ENCODE peak calls at places on chromosomes 16 and 17, in four cellular contexts. K, R, U and Y are unnamed samples.

GRCh38 chr17:62670202-62670821 is 42.8 kb downstream of the MRC2 start:
- DNase-seq in U (peak), R (no peak), K (no peak), Y (no peak)

GRCh38 chr17:36188891-36189306 is 7.7 kb downstream of the CCL3L1 start:
- DNase-seq in K (no peak), U (no peak), R (peak), Y (peak)

GRCh38 chr17:76107507-76107906 is 3.9 kb upstream of the EXOC7 start:
- DNase-seq in R (peak), U (peak), K (no peak), Y (no peak)

GRCh38 chr16:11627292-11627663 is 40.6 kb upstream of the LITAF start:
- DNase-seq in K (no peak), R (no peak), U (no peak), Y (no peak)

GRCh38 chr17:35243459-35244204 is 760 bp downstream of the SLFN5 start:
- DNase-seq in K (peak), R (peak), U (peak), Y (peak)

GRCh38 chr16:3022208-3022696 is 1.5 kb downstream of the HCFC1R1 start:
- DNase-seq in U (no peak), K (peak), R (no peak), Y (peak)

GRCh38 chr16:24667244-24667764 is 62.1 kb upstream of the TNRC6A start:
- DNase-seq in K (no peak), R (no peak), U (no peak), Y (no peak)

GRCh38 chr17:48296453-48296852 is 133.6 kb downstream of the SKAP1 start:
- DNase-seq in U (no peak), K (no peak), R (no peak), Y (no peak)

GRCh38 chr16:57711-58110 is 4.1 kb downstream of the SNRNP25 start:
- DNase-seq in R (no peak), K (no peak), U (no peak), Y (no peak)

GRCh38 chr17:75831032-75831567 is 13.1 kb downstream of the UNC13D start:
- DNase-seq in U (no peak), K (no peak), R (no peak), Y (no peak)

GRCh38 chr16:30485818-30486436 is 13.4 kb downstream of the ITGAL start:
- DNase-seq in U (no peak), K (no peak), R (no peak), Y (no peak)

GRCh38 chr17:30021708-30022317 is 80.4 kb downstream of the EFCAB5 start:
- DNase-seq in R (peak), U (peak), K (peak), Y (peak)

GRCh38 chr17:48113201-48113676 is 5.7 kb downstream of the SNX11 start:
- DNase-seq in R (no peak), K (no peak), U (no peak), Y (peak)

GRCh38 chr16:12659871-12660270 is 143.8 kb downstream of the CPPED1 start:
- DNase-seq in R (no peak), U (no peak), K (no peak), Y (no peak)

GRCh38 chr16:67244387-67245188 is 2.7 kb downstream of the FHOD1 start:
- DNase-seq in U (no peak), K (peak), R (peak), Y (peak)

GRCh38 chr17:46780003-46780373 is 38.5 kb downstream of the WNT3 start:
- DNase-seq in R (no peak), U (no peak), K (no peak), Y (no peak)

GRCh38 chr17:3762922-3763776 is 37.8 kb downstream of the ITGAE start:
- DNase-seq in U (no peak), K (no peak), R (no peak), Y (no peak)

GRCh38 chr16:6331770-6332169 is 1000.9 kb upstream of the RBFOX1 start:
- DNase-seq in K (no peak), R (no peak), U (no peak), Y (no peak)

GRCh38 chr16:78925071-78925714 is 675.3 kb downstream of the MAF start:
- DNase-seq in K (peak), R (peak), U (peak), Y (no peak)

GRCh38 chr16:46896314-46896968 is 12.3 kb downstream of the GPT2 start:
- DNase-seq in R (no peak), K (no peak), U (no peak), Y (no peak)

GRCh38 chr16:54538241-54538640 is 251.7 kb upstream of the IRX3 start:
- DNase-seq in U (no peak), K (no peak), R (no peak), Y (no peak)

GRCh38 chr16:11619327-11619851 is 32.7 kb upstream of the LITAF start:
- DNase-seq in R (peak), K (peak), U (no peak), Y (peak)

GRCh38 chr17:81309140-81309858 is 14.2 kb upstream of the SLC38A10 start:
- DNase-seq in U (peak), K (peak), R (no peak), Y (no peak)

GRCh38 chr17:60524463-60525346 is 1.3 kb downstream of the APPBP2 start:
- DNase-seq in K (peak), U (no peak), R (peak), Y (no peak)

GRCh38 chr17:62628845-62629555 is 1.5 kb downstream of the MRC2 start:
- DNase-seq in U (peak), R (no peak), K (no peak), Y (no peak)

GRCh38 chr17:79630821-79631639 is 20.2 kb upstream of the RBFOX3 start:
- DNase-seq in K (no peak), R (no peak), U (peak), Y (no peak)